ENCODE peak calls at places on chromosomes 4 and X, in five cellular contexts. X is HepG2, H is K562, U is GM12878, L is H1. W is an unnamed sample.

GRCh38 chr4:153023692-153024394 is 87.7 kb downstream of the FHDC1 start:
- DNase-seq in L (no peak), X (no peak), H (peak; percentile 60), U (no peak), W (no peak)

GRCh38 chr4:76458829-76459228 is 23.8 kb downstream of the SHROOM3 start:
- DNase-seq in H (no peak), X (no peak), L (no peak), U (no peak), W (peak; percentile 67)

GRCh38 chrX:117713411-117713810 is 403.2 kb downstream of the KLHL13 start:
- DNase-seq in L (no peak), U (no peak), H (no peak), X (peak; percentile 35), W (no peak)

GRCh38 chrX:130097507-130098201 is 12.6 kb downstream of the ELF4 start:
- DNase-seq in L (no peak), X (peak; percentile 50), U (no peak), H (no peak), W (no peak)

GRCh38 chr4:84051728-84052127 is 447.4 kb downstream of the NKX6-1 start:
- DNase-seq in H (no peak), U (no peak), L (no peak), X (no peak), W (peak; percentile 20)

GRCh38 chr4:14115106-14115505 is 487.6 kb upstream of the BOD1L1 start:
- DNase-seq in L (peak; percentile 2), X (no peak), U (no peak), H (no peak), W (peak; percentile 46)

GRCh38 chrX:49242545-49243066 is 7.3 kb downstream of the CCDC22 start:
- DNase-seq in H (no peak), X (no peak), U (no peak), L (no peak), W (no peak)

GRCh38 chr4:61199869-61200194 is 294 bp upstream of the ADGRL3 start:
- DNase-seq in H (no peak), L (no peak), X (no peak), U (no peak), W (no peak)

GRCh38 chr4:153153339-153153851 is 50.8 kb upstream of the TRIM2 start:
- DNase-seq in U (no peak), X (no peak), L (no peak), H (peak; percentile 8), W (peak; percentile 82)

GRCh38 chr4:40897557-40898203 is 147.9 kb downstream of the NSUN7 start:
- DNase-seq in L (peak; percentile 43), H (peak; percentile 75), X (peak; percentile 53), U (no peak), W (peak; percentile 94)

GRCh38 chr4:118776166-118776954 is 59.6 kb downstream of the SEC24D start:
- DNase-seq in H (no peak), L (no peak), X (no peak), U (no peak), W (no peak)

GRCh38 chr4:8167815-8168214 is 9.2 kb upstream of the ABLIM2 start:
- DNase-seq in H (no peak), U (no peak), X (no peak), L (no peak), W (no peak)

GRCh38 chr4:56435001-56435747 is at the start of gene PPAT:
- DNase-seq in L (peak; percentile 95), X (peak; percentile 93), H (peak; percentile 99), U (peak; percentile 94), W (peak; percentile 98)

GRCh38 chrX:120281761-120282160 is 29.5 kb downstream of the TMEM255A start:
- DNase-seq in X (no peak), H (no peak), U (no peak), L (no peak), W (no peak)

GRCh38 chrX:13669246-13669689 is 16.3 kb downstream of the TCEANC start:
- DNase-seq in X (peak; percentile 52), L (no peak), H (peak; percentile 78), U (peak; percentile 89), W (no peak)

GRCh38 chr4:149264093-149264733 is 551.4 kb downstream of the IQCM start:
- DNase-seq in H (peak; percentile 45), L (no peak), U (peak; percentile 4), X (peak; percentile 50), W (peak; percentile 75)

GRCh38 chrX:150680974-150681373 is 12.2 kb upstream of the MTMR1 start:
- DNase-seq in U (no peak), H (peak; percentile 29), L (no peak), X (peak; percentile 7), W (peak; percentile 48)

GRCh38 chr4:97828646-97829045 is 314.6 kb downstream of the STPG2 start:
- DNase-seq in U (no peak), X (no peak), L (no peak), H (no peak), W (no peak)

GRCh38 chr4:158538176-158538575 is 16.5 kb downstream of the RXFP1 start:
- DNase-seq in H (no peak), U (no peak), X (no peak), L (no peak), W (no peak)

GRCh38 chr4:14465057-14465456 is 537.2 kb upstream of the CPEB2 start:
- DNase-seq in U (no peak), H (no peak), L (no peak), X (no peak), W (no peak)

DNA sequence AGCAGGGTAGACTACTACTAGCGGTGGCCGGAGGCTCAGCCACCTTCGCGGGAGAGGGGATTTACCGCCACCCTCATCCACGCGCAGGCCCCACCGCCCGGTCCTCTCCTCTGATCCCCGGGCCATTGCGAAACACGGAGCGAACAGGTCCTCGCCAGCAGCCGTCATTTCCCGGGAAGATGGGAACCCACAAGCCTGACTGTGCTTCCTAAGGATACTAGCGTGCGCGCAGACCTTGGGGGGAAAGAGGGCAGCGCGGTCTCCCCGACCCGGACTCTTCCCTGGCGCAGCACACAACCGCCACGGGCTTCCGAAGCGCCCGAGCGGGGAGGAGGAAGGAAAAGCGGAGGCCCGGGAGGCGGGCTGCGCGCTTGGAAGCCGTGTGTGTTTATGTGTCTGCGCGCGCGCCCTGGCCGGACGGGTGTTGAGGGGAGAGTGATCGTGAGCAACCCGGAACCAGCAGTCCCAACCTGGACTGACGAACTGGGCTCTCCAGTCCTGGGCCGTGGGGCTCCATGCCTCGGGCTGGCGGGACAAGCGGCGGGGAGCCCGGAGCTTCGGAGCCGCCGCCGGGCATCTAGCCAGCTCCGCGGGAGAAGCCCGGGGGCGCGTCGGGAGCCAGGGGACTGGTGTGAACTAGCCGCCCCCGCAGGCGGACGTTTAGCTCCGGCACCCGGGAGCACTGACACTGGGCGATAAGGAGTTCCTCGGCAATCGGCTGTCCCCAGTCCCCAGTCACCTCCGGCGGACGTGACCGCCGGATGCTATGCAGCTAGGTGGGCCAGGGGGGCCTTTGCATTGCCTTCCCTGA is 74.6 kb upstream of the BCOR start:
- DNase-seq in H (peak; percentile 94), U (no peak), L (no peak), X (no peak), W (peak; percentile 38)
- TF ChIP-seq CREB1 in H (peak; percentile 44), U (no peak), L (no peak), X (no peak), W (no peak)

GRCh38 chrX:100924370-100924769 is 4.3 kb downstream of the XKRX start:
- DNase-seq in H (no peak), U (no peak), L (no peak), X (no peak), W (no peak)

GRCh38 chrX:100926453-100926852 is 2.3 kb downstream of the XKRX start:
- DNase-seq in H (no peak), L (no peak), U (no peak), X (no peak), W (no peak)

GRCh38 chrX:100931925-100932285 is 3.2 kb upstream of the XKRX start:
- DNase-seq in L (no peak), H (no peak), U (no peak), X (no peak), W (no peak)

GRCh38 chrX:100931218-100931924 is 2.7 kb upstream of the XKRX start:
- DNase-seq in X (no peak), H (no peak), U (no peak), L (no peak), W (no peak)

GRCh38 chrX:100928660-100929613 is at the start of gene XKRX:
- DNase-seq in X (no peak), H (peak; percentile 14), U (no peak), L (no peak), W (peak; percentile 82)
- TF ChIP-seq EZH2 in X (no peak), H (no peak), U (no peak), L (no peak), W (no peak)

DNA sequence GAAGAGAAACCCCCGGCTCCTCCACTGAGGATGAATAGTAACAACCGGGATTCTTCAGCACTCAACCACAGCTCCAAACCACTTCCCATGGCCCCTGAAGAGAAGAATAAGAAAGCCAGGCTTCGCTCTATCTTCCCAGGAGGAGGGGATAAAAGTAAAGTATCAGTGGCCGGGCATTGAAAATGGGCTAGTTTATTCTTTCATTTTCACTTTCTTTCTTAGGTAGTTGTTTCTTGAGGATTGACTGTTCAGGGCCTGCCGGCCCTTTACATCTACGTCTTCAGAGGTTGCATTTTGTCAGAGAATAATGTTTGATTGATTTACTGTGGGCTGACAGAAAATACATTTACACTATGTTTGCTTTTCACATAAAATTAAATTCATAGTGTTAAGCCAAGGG is 27.1 kb downstream of the PAK3 start:
- DNase-seq in U (no peak), L (no peak), H (no peak), X (no peak), W (no peak)
- TF ChIP-seq CREB1 in U (peak; percentile 29), L (no peak), H (no peak), X (no peak), W (no peak)

GRCh38 chr4:2041234-2042130 is 17.6 kb upstream of the NAT8L start:
- DNase-seq in X (peak; percentile 55), L (peak; percentile 70), H (peak; percentile 92), U (peak; percentile 34), W (peak; percentile 97)
- TF ChIP-seq EZH2 in X (peak; percentile 94), L (peak; percentile 55), H (no peak), U (no peak), W (peak; percentile 81)

DNA sequence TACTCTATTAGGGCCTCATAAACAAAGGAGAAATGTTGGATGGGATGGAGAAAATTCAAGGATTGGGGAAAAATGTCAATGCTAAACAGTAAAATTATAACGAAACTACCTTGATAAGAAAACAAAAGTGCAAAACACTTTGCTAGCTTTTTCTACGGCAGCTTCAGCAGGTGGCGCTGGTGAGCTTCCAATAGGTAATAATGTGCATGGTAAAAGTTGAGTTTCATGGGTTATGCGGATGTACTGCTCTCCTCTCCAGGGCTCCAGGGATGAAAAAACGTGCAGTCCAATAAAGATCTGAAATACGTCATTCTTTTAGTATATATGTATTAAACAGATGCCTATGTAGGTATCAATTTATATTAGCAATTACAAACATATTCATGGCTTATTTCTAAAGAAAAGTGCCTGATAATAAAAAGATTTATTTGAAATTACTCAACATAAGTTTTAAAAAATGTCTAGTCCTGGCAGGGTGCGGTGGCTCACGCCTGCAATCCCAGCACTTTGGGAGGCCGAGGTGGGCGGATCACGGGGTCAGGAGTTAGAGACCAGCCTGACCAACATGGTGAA is 239.6 kb downstream of the GRXCR1 start:
- DNase-seq in U (peak; percentile 3), L (no peak), H (peak; percentile 54), X (peak; percentile 42), W (peak; percentile 85)
- TF ChIP-seq CREB1 in U (no peak), L (no peak), H (no peak), X (peak; percentile 17), W (no peak)

W was measured in GM23338.